ENCODE peak calls at places on chromosomes 5 and 9, in six cellular contexts. O is colonic mucosa; S is foreskin fibroblast; E is RWPE1; M is pancreas; G is CD8-positive, alpha-beta T cell. U is an unnamed sample.

GRCh38 chr5:142096382-142096781 is 12.2 kb upstream of the NDFIP1 start:
- DNase-seq in O (no peak), S (no peak), E (no peak), M (no peak), G (no peak), U (no peak)

GRCh38 chr5:10441992-10442435 is 335 bp downstream of the ROPN1L start:
- DNase-seq in O (no peak), S (no peak), E (no peak), M (no peak), G (no peak), U (no peak)

GRCh38 chr9:135130266-135130976 is 43.0 kb downstream of the OLFM1 start:
- DNase-seq in O (peak), S (no peak), E (peak), M (no peak), G (no peak), U (no peak)

GRCh38 chr9:101383361-101383760 is 1.4 kb downstream of the BAAT start:
- DNase-seq in O (no peak), S (no peak), E (no peak), M (no peak), G (no peak), U (no peak)

GRCh38 chr5:65157906-65158603 is 323.7 kb downstream of the ADAMTS6 start:
- DNase-seq in O (peak), S (peak), E (no peak), M (no peak), G (no peak), U (no peak)

GRCh38 chr5:38467353-38468040 is 88.9 kb downstream of the LIFR start:
- DNase-seq in O (no peak), S (no peak), E (no peak), M (no peak), G (no peak), U (no peak)

GRCh38 chr9:18658764-18659705 is 185.1 kb downstream of the ADAMTSL1 start:
- DNase-seq in O (no peak), S (peak), E (peak), M (no peak), G (no peak), U (no peak)

GRCh38 chr5:88883566-88884434 is 816 bp upstream of the MEF2C start:
- DNase-seq in O (peak), S (peak), E (peak), M (peak), G (no peak), U (peak)

GRCh38 chr9:73743826-73744225 is 592.2 kb downstream of the ANXA1 start:
- DNase-seq in O (no peak), S (no peak), E (peak), M (no peak), G (no peak), U (no peak)

GRCh38 chr9:113746486-113746885 is 129.6 kb upstream of the ZNF618 start:
- DNase-seq in O (no peak), S (no peak), E (peak), M (no peak), G (no peak), U (no peak)

GRCh38 chr9:127977877-127978647 is 2.7 kb downstream of the EEIG1 start:
- DNase-seq in O (peak), S (peak), E (no peak), M (peak), G (no peak), U (no peak)

GRCh38 chr9:120393386-120394057 is 186.4 kb downstream of the CDK5RAP2 start:
- DNase-seq in O (no peak), S (peak), E (peak), M (no peak), G (no peak), U (no peak)

GRCh38 chr9:130425741-130426466 is 18.9 kb upstream of the ASS1 start:
- DNase-seq in O (peak), S (no peak), E (no peak), M (no peak), G (no peak), U (no peak)

GRCh38 chr5:14406554-14406849 is 175.1 kb upstream of the OTULINL start:
- DNase-seq in O (no peak), S (peak), E (peak), M (no peak), G (no peak), U (no peak)

GRCh38 chr9:107350443-107350842 is 67.4 kb downstream of the RAD23B start:
- DNase-seq in O (no peak), S (no peak), E (no peak), M (no peak), G (no peak), U (no peak)

GRCh38 chr5:178866946-178867345 is 7.2 kb downstream of the ZNF354B start:
- DNase-seq in O (no peak), S (no peak), E (no peak), M (no peak), G (no peak), U (no peak)

GRCh38 chr9:34501889-34502425 is 20.8 kb downstream of the ENHO start:
- DNase-seq in O (no peak), S (peak), E (no peak), M (peak), G (no peak), U (no peak)

GRCh38 chr9:134378901-134379338 is 52.7 kb downstream of the RXRA start:
- DNase-seq in O (peak), S (no peak), E (peak), M (no peak), G (no peak), U (no peak)

GRCh38 chr5:55934720-55935119 is 60.0 kb downstream of the IL6ST start:
- DNase-seq in O (no peak), S (no peak), E (no peak), M (no peak), G (no peak), U (no peak)

GRCh38 chr5:97192580-97193421 is 9.8 kb upstream of the RIOK2 start:
- DNase-seq in O (no peak), S (no peak), E (no peak), M (no peak), G (no peak), U (no peak)

GRCh38 chr5:173917788-173918786 is 29.9 kb downstream of the CPEB4 start:
- DNase-seq in O (peak), S (peak), E (peak), M (no peak), G (peak), U (peak)

GRCh38 chr9:2872307-2872940 is 28.5 kb upstream of the PUM3 start:
- DNase-seq in O (no peak), S (peak), E (no peak), M (peak), G (peak), U (no peak)

GRCh38 chr9:122498883-122499288 is 11.7 kb upstream of the OR1J2 start:
- DNase-seq in O (no peak), S (peak), E (peak), M (peak), G (peak), U (peak)

GRCh38 chr5:88761269-88761880 is 121.6 kb downstream of the MEF2C start:
- DNase-seq in O (no peak), S (no peak), E (no peak), M (no peak), G (no peak), U (peak)

GRCh38 chr5:173204185-173204979 is 30.6 kb downstream of the NKX2-5 start:
- DNase-seq in O (peak), S (no peak), E (no peak), M (no peak), G (no peak), U (no peak)

GRCh38 chr5:15285901-15286583 is 213.9 kb upstream of the FBXL7 start:
- DNase-seq in O (peak), S (peak), E (no peak), M (no peak), G (no peak), U (no peak)

GRCh38 chr9:75039006-75039405 is 10.9 kb upstream of the CARNMT1 start:
- DNase-seq in O (no peak), S (peak), E (no peak), M (no peak), G (no peak), U (no peak)

GRCh38 chr9:135821733-135822382 is 85.5 kb downstream of the CAMSAP1 start:
- DNase-seq in O (no peak), S (no peak), E (no peak), M (no peak), G (no peak), U (no peak)

GRCh38 chr5:157648275-157648990 is 3.8 kb downstream of the SOX30 start:
- DNase-seq in O (no peak), S (no peak), E (no peak), M (no peak), G (no peak), U (no peak)

GRCh38 chr5:173123416-173123815 is 20.9 kb upstream of the BNIP1 start:
- DNase-seq in O (no peak), S (peak), E (no peak), M (no peak), G (no peak), U (no peak)

GRCh38 chr5:159581502-159582249 is 251.4 kb upstream of the IL12B start:
- DNase-seq in O (no peak), S (peak), E (peak), M (peak), G (no peak), U (no peak)

GRCh38 chr9:82202808-82203207 is 214.2 kb downstream of the SPATA31D1 start:
- DNase-seq in O (no peak), S (peak), E (peak), M (no peak), G (no peak), U (no peak)

GRCh38 chr5:82404382-82404945 is 126.3 kb upstream of the RPS23 start:
- DNase-seq in O (no peak), S (no peak), E (no peak), M (no peak), G (no peak), U (no peak)

GRCh38 chr9:89430995-89431394 is 66.9 kb downstream of the SEMA4D start:
- DNase-seq in O (peak), S (no peak), E (peak), M (no peak), G (no peak), U (no peak)

GRCh38 chr9:33638516-33638915 is 114.5 kb downstream of the ANKRD18B start:
- DNase-seq in O (no peak), S (no peak), E (no peak), M (no peak), G (no peak), U (no peak)

GRCh38 chr9:83544002-83544698 is 5.9 kb upstream of the FRMD3 start:
- DNase-seq in O (peak), S (peak), E (peak), M (peak), G (no peak), U (peak)
- TF ChIP-seq CTCF in O (peak), S (peak), E (peak), M (peak), G (no peak), U (peak)

GRCh38 chr9:93095205-93096130 is 549 bp upstream of the CARD19 start:
- DNase-seq in O (peak), S (peak), E (peak), M (peak), G (peak), U (peak)

GRCh38 chr9:93096811-93097382 is 880 bp downstream of the CARD19 start:
- DNase-seq in O (no peak), S (no peak), E (no peak), M (peak), G (no peak), U (no peak)

GRCh38 chr9:93097496-93098205 is 1.6 kb downstream of the CARD19 start:
- DNase-seq in O (peak), S (no peak), E (no peak), M (no peak), G (no peak), U (no peak)

GRCh38 chr9:93094294-93095204 is 1.5 kb upstream of the CARD19 start:
- DNase-seq in O (peak), S (no peak), E (no peak), M (peak), G (no peak), U (no peak)

GRCh38 chr9:93096131-93096802 is at the start of gene CARD19:
- DNase-seq in O (peak), S (no peak), E (peak), M (no peak), G (peak), U (no peak)
- TF ChIP-seq CTCF in O (no peak), S (no peak), E (no peak), M (no peak), G (no peak), U (peak)

DNA sequence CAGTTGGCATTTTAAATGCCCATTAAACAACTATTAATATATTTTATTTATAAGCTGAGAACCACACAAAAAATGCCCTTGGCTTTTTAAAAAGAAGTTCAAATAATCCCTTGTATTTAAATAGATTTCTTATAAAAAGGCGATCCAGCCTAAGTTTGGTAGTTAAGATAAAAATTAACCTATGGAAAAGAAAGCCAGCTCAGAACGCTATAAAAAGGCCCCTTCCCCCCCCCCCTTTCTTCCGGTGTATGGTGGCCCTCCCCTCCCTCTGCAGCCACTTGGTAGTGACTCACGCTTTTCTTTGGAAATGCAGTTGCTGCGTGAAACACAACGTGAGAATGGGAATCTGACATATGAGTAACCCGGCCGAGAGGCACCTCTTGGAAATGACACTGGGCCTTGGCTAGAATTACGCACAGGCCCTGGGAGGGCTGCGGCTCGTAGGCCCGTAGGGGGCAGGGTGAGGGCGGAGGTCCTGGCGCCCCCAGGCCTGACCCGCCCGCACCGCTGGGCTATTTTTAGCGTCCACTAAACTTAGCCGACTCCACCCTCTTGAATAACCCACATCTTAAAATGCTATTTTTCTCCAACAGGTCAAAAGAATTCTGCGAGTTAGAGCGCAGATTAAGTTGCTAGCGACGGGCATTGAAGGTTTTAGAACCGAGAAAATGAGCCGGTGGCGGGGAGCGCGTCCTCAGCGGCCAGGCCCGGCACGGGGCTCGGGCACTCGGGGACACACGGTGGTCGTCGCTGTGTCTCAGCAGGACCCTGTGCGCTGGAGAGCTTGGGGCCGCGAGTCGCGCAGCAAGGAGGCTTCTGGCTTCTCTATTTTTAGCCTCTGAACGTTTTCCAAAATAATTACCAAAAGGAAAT is 168.7 kb downstream of the AUH start:
- DNase-seq in O (peak), S (peak), E (peak), M (peak), G (peak), U (no peak)
- TF ChIP-seq CTCF in O (no peak), S (no peak), E (no peak), M (no peak), G (no peak), U (no peak)

DNA sequence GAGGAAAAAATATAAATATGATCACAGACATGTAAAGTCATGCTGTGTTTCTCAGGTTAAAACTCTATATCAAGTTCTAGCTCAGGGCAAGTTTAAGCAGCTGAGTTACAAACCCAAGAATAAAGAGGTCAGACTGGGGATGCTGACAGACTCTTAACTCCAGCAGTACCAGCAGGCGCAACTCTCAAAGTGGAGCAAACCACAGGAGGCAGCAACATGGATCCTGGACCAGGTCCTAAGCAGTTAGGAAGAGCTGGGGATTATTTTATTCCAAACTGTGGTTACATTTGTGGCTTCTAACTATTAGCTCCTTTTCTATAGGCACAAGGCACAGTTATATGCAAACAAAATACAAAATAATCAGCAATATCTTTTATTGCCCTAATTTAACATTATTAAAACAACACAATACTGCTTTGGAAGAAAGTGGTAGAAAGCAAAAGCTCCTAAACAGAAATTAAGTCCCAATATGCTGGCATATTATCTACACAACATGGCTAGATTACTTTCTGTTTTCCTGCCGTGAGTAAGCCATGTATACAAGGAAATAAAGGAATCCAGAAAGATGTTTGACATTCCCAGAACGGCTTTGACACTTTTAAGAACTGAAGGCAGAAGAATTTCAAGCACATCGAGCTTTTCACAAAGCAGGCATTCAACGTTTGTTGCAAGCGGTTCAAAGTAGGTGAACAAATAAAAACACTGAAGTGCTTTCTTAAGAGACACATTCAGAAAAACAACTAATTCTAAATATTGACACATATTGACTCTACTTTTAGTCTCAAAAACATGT is 378.8 kb upstream of the ZNF608 start:
- DNase-seq in O (no peak), S (no peak), E (no peak), M (no peak), G (no peak), U (no peak)
- TF ChIP-seq CTCF in O (no peak), S (no peak), E (no peak), M (no peak), G (no peak), U (no peak)

DNA sequence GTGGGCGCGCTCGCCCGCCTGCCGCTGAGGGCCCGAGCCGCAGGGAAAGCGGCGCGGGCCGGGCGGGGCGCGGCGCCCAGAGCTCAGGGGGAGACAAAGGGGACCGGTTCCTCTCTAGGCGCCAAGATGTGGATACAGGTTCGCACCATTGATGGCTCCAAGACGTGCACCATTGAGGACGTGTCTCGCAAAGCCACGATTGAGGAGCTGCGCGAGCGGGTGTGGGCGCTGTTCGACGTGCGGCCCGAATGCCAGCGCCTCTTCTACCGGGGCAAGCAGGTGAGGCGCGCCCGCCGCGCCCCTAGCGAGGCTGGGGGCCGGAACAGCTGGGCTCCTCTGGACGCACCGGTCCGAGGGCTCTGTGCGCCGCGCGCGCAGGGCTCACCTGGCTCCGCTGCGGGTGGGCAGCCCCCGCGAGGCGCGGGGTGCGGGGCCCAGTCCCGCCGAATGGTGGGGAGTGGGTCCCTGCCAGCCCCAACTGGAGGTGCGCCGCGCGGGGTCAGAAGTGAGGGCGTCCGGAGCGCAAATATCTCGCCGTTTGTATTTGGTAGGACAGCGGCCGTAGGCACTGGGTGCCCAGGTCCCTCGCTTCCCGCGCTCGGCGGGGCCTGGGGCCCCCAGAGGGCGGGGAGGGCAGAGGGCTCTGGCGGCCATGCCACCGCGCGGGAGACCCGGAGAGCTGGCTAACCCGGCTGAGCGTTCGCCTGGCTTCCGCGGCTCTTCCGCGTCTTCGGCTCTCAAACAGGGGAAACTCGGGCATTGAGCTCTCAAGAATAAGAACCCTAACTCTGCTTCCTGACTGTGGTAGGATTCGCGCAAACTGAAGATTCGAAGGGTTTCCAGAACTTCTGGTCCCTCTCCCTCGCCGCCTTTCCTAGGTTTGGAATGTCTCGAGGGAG is 615 bp downstream of the UHRF2 start:
- DNase-seq in O (peak), S (no peak), E (no peak), M (peak), G (peak), U (peak)
- TF ChIP-seq CTCF in O (no peak), S (no peak), E (no peak), M (no peak), G (no peak), U (no peak)

U was measured in GM13976.